ENCODE peak calls at places on chromosomes 12 and 14, in six cellular contexts. P, U, C, Q, H and G are unnamed samples.

GRCh38 chr14:77883479-77884238 is 83.8 kb downstream of the ADCK1 start:
- DNase-seq in H (no peak), P (no peak), Q (no peak), U (no peak), C (no peak), G (no peak)

GRCh38 chr12:14948672-14949071 is 10.3 kb upstream of the ERP27 start:
- DNase-seq in U (peak; percentile 90), H (no peak), P (peak; percentile 89), Q (no peak), C (no peak), G (no peak)

GRCh38 chr14:37165794-37166193 is 6.6 kb downstream of the SLC25A21 start:
- DNase-seq in H (no peak), C (no peak), P (no peak), Q (no peak), U (no peak), G (no peak)

GRCh38 chr12:5163661-5164060 is 120.0 kb downstream of the KCNA5 start:
- DNase-seq in Q (no peak), H (no peak), C (no peak), P (peak; percentile 35), U (no peak), G (no peak)

GRCh38 chr14:100015251-100015655 is 50.0 kb upstream of the EVL start:
- DNase-seq in Q (no peak), H (no peak), P (peak; percentile 53), U (peak; percentile 83), C (no peak), G (no peak)

GRCh38 chr14:62661818-62662217 is 383.4 kb downstream of the KCNH5 start:
- DNase-seq in C (no peak), Q (no peak), H (no peak), P (peak; percentile 22), U (no peak), G (no peak)

GRCh38 chr12:45934956-45935355 is 55.4 kb downstream of the SCAF11 start:
- DNase-seq in Q (no peak), P (no peak), C (no peak), H (no peak), U (no peak), G (no peak)

GRCh38 chr12:108801736-108802665 is 55.4 kb downstream of the SSH1 start:
- DNase-seq in Q (peak; percentile 96), C (peak; percentile 91), U (peak; percentile 92), H (no peak), P (peak; percentile 83), G (peak; percentile 70)

GRCh38 chr12:48947727-48948126 is 9.6 kb downstream of the ARF3 start:
- DNase-seq in U (no peak), Q (no peak), C (no peak), P (no peak), H (no peak), G (no peak)

GRCh38 chr14:54690887-54691286 is 124.0 kb downstream of the SAMD4A start:
- DNase-seq in Q (no peak), P (no peak), H (no peak), U (no peak), C (no peak), G (no peak)

GRCh38 chr14:54693761-54694160 is 126.8 kb downstream of the SAMD4A start:
- DNase-seq in P (no peak), H (no peak), U (no peak), C (no peak), Q (no peak), G (no peak)

GRCh38 chr14:54691525-54692260 is 124.8 kb downstream of the SAMD4A start:
- DNase-seq in Q (peak; percentile 80), C (peak; percentile 71), P (peak; percentile 69), H (peak; percentile 65), U (peak; percentile 83), G (peak; percentile 53)

GRCh38 chr14:54689928-54690327 is 123.0 kb downstream of the SAMD4A start:
- DNase-seq in H (no peak), Q (no peak), P (no peak), U (no peak), C (no peak), G (no peak)

GRCh38 chr14:54692261-54692861 is 125.4 kb downstream of the SAMD4A start:
- DNase-seq in C (no peak), P (no peak), Q (no peak), U (no peak), H (no peak), G (no peak)
- H4K91ac ChIP-seq in C (no peak overlapping the region), P (no peak overlapping the region), Q (no peak overlapping the region), U (no peak overlapping the region), H (peak overlapping the region; percentile 11), G (no peak overlapping the region)

DNA sequence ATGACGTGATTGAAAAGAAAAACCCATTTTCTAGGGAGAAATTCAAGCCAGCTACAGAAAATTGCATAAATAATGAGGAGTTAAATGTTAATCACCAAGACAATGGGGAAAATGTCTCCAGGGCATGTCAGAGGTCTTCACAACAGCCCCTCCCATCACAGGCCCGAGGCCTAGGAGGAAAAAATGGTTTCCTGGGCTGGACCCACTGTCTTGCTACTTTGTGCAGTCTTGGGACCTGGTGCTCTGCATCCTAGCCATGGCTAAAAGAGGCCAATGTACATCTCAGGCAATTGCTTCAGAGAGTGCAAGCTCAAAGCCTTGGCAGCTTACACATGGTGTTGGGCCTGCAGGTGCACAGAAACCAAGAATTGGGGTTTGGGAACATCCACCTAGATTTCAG is 65.3 kb downstream of the TUNAR start:
- DNase-seq in H (no peak), Q (no peak), P (no peak), U (no peak), C (no peak), G (no peak)
- H4K91ac ChIP-seq in H (no peak overlapping the region), Q (no peak overlapping the region), P (no peak overlapping the region), U (no peak overlapping the region), C (no peak overlapping the region), G (no peak overlapping the region)

GRCh38 chr14:68262567-68262966 is 443.0 kb downstream of the RAD51B start:
- DNase-seq in C (no peak), U (no peak), H (no peak), P (no peak), Q (no peak), G (no peak)
- H4K91ac ChIP-seq in C (no peak overlapping the region), U (peak overlapping the region; percentile 27), H (no peak overlapping the region), P (no peak overlapping the region), Q (no peak overlapping the region), G (no peak overlapping the region)

GRCh38 chr12:11712491-11712890 is 63.0 kb downstream of the ETV6 start:
- DNase-seq in U (no peak), P (no peak), H (no peak), C (no peak), Q (no peak), G (no peak)

GRCh38 chr12:11714626-11715025 is 65.2 kb downstream of the ETV6 start:
- DNase-seq in C (no peak), Q (no peak), U (no peak), H (no peak), P (no peak), G (no peak)

GRCh38 chr12:11710906-11711305 is 61.4 kb downstream of the ETV6 start:
- DNase-seq in U (no peak), Q (no peak), P (no peak), H (no peak), C (no peak), G (no peak)

GRCh38 chr12:11711675-11712327 is 62.3 kb downstream of the ETV6 start:
- DNase-seq in U (no peak), H (no peak), Q (no peak), P (peak; percentile 67), C (no peak), G (no peak)

DNA sequence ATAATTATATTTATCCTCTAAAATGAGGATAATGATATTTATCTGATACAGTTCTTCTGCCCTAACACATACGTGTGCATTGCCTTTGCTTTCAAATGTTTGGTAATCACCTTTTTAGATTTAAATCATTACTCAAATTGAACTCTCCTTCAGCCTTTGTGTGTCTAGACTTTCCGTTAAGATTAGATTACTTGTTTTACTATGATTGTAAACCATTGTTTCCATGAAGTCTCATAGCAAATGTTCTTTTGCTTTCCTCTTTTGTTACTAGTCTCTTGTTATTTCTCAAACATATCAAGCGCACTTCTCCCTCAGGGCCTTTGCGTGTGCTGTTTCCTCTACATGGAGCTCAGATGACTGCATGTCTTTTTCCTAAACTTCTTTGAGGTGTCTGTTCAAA is 63.7 kb downstream of the ETV6 start:
- DNase-seq in U (no peak), P (no peak), Q (no peak), C (no peak), H (no peak), G (no peak)
- H4K91ac ChIP-seq in U (no peak overlapping the region), P (no peak overlapping the region), Q (no peak overlapping the region), C (no peak overlapping the region), H (no peak overlapping the region), G (no peak overlapping the region)

GRCh38 chr14:95655461-95655860 is 30.8 kb upstream of the TCL1B start:
- DNase-seq in C (no peak), H (no peak), P (no peak), Q (no peak), U (no peak), G (no peak)
- H4K91ac ChIP-seq in C (no peak overlapping the region), H (no peak overlapping the region), P (no peak overlapping the region), Q (no peak overlapping the region), U (no peak overlapping the region), G (no peak overlapping the region)